ENCODE peak calls at places on chromosomes 5 and 9, in four cellular contexts. V, F, H and D are unnamed samples.

GRCh38 chr5:127878174-127878750 is 175.1 kb downstream of the CCDC192 start:
- DNase-seq in V (peak), F (peak), H (peak), D (peak)

GRCh38 chr9:89374176-89374575 is 55.9 kb downstream of the SECISBP2 start:
- DNase-seq in V (no peak), F (no peak), H (no peak), D (no peak)

GRCh38 chr9:104093162-104093561 is 947 bp upstream of the SMC2 start:
- DNase-seq in V (no peak), F (peak), H (no peak), D (peak)

GRCh38 chr5:80894083-80894482 is 66.1 kb upstream of the RASGRF2 start:
- DNase-seq in V (no peak), F (no peak), H (no peak), D (no peak)

GRCh38 chr5:161513952-161514351 is 32.6 kb downstream of the GABRB2 start:
- DNase-seq in V (no peak), F (no peak), H (no peak), D (no peak)

GRCh38 chr5:158286827-158287226 is 427.9 kb upstream of the CLINT1 start:
- DNase-seq in V (no peak), F (no peak), H (no peak), D (no peak)

GRCh38 chr9:121455527-121456239 is 44.0 kb downstream of the GGTA1 start:
- DNase-seq in V (no peak), F (no peak), H (no peak), D (no peak)

GRCh38 chr9:134841180-134841904 is 39.3 kb upstream of the FCN2 start:
- DNase-seq in V (no peak), F (no peak), H (no peak), D (no peak)

GRCh38 chr9:3736186-3736585 is 210.4 kb upstream of the RFX3 start:
- DNase-seq in V (no peak), F (no peak), H (no peak), D (no peak)

GRCh38 chr5:120655828-120656435 is 191.8 kb downstream of the PRR16 start:
- DNase-seq in V (no peak), F (peak), H (peak), D (no peak)

GRCh38 chr9:85516976-85517637 is 224.6 kb downstream of the AGTPBP1 start:
- DNase-seq in V (peak), F (no peak), H (no peak), D (no peak)

GRCh38 chr9:135498381-135499126 is 1.9 kb upstream of the MRPS2 start:
- DNase-seq in V (no peak), F (no peak), H (no peak), D (peak)

GRCh38 chr5:74289238-74289637 is 351.3 kb downstream of the ENC1 start:
- DNase-seq in V (no peak), F (no peak), H (no peak), D (no peak)

GRCh38 chr5:83919071-83920041 is 198.7 kb upstream of the HAPLN1 start:
- DNase-seq in V (no peak), F (no peak), H (no peak), D (no peak)

GRCh38 chr9:129835860-129836223 is 584 bp downstream of the USP20 start:
- DNase-seq in V (no peak), F (peak), H (no peak), D (peak)

GRCh38 chr5:172283020-172283861 is at the start of gene UBTD2:
- DNase-seq in V (peak), F (peak), H (peak), D (peak)

GRCh38 chr5:107388111-107388861 is 282.5 kb downstream of the EFNA5 start:
- DNase-seq in V (no peak), F (no peak), H (no peak), D (peak)

GRCh38 chr5:80177236-80177635 is 78.6 kb downstream of the SERINC5 start:
- DNase-seq in V (no peak), F (no peak), H (no peak), D (no peak)

GRCh38 chr5:103476776-103477175 is 85.8 kb downstream of the NUDT12 start:
- DNase-seq in V (no peak), F (no peak), H (no peak), D (no peak)

GRCh38 chr5:131563434-131564228 is 71.4 kb downstream of the RAPGEF6 start:
- DNase-seq in V (no peak), F (no peak), H (no peak), D (no peak)

GRCh38 chr9:38017149-38017884 is 51.7 kb downstream of the SHB start:
- DNase-seq in V (peak), F (no peak), H (peak), D (peak)

GRCh38 chr9:33439731-33440130 is 7.7 kb downstream of the AQP3 start:
- DNase-seq in V (peak), F (no peak), H (no peak), D (no peak)

GRCh38 chr9:21031091-21031817 is at the start of gene HACD4:
- DNase-seq in V (peak), F (no peak), H (peak), D (peak)

GRCh38 chr5:53035868-53036381 is 46.8 kb downstream of the ITGA2 start:
- DNase-seq in V (no peak), F (no peak), H (no peak), D (no peak)

GRCh38 chr5:14218897-14219573 is 75.9 kb downstream of the TRIO start:
- DNase-seq in V (no peak), F (no peak), H (no peak), D (no peak)

GRCh38 chr5:108420755-108421154 is 38.9 kb upstream of the FBXL17 start:
- DNase-seq in V (no peak), F (no peak), H (no peak), D (no peak)

GRCh38 chr5:148394587-148395019 is 10.8 kb downstream of the FBXO38 start:
- DNase-seq in V (no peak), F (no peak), H (no peak), D (no peak)

GRCh38 chr5:95808686-95809413 is 13.7 kb downstream of the GLRX start:
- DNase-seq in V (no peak), F (peak), H (no peak), D (no peak)

GRCh38 chr5:127084656-127085055 is 11.4 kb upstream of the C5orf63 start:
- DNase-seq in V (no peak), F (no peak), H (no peak), D (no peak)

GRCh38 chr5:98570010-98570409 is 203.5 kb upstream of the RGMB start:
- DNase-seq in V (no peak), F (no peak), H (no peak), D (no peak)

GRCh38 chr9:124839612-124840299 is 13.5 kb upstream of the WDR38 start:
- DNase-seq in V (no peak), F (no peak), H (peak), D (peak)

GRCh38 chr5:61866930-61867329 is 439.1 kb upstream of the KIF2A start:
- DNase-seq in V (no peak), F (peak), H (no peak), D (no peak)

GRCh38 chr9:105881654-105882349 is 187.5 kb downstream of the TMEM38B start:
- DNase-seq in V (peak), F (peak), H (peak), D (peak)

DNA sequence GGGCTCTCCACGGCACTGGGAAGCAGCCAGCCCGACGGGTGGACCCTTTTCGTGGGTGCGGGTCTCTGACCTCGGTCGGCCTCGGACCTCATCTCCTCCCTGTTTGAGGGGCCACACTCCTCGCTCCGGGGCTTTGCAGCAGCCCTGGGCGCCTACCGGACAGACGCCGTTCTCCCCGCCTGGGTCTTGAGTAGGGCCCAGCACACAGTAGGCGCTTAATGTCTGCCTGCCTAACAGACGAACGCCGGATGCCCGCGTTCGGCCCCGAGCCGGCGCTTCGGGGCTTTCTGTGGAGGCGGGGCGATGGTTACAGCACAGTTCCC is 842 bp upstream of the GTF3C5 start:
- DNase-seq in V (no peak), F (no peak), H (no peak), D (no peak)
- H2AFZ ChIP-seq in V (peak), F (peak), H (no peak), D (peak)

GRCh38 chr9:95780121-95780520 is 95.4 kb upstream of the ERCC6L2 start:
- DNase-seq in V (no peak), F (no peak), H (no peak), D (no peak)
- H2AFZ ChIP-seq in V (no peak), F (no peak), H (no peak), D (no peak)

GRCh38 chr5:56729488-56729887 is 85.9 kb upstream of the MAP3K1 start:
- DNase-seq in V (no peak), F (no peak), H (no peak), D (no peak)

DNA sequence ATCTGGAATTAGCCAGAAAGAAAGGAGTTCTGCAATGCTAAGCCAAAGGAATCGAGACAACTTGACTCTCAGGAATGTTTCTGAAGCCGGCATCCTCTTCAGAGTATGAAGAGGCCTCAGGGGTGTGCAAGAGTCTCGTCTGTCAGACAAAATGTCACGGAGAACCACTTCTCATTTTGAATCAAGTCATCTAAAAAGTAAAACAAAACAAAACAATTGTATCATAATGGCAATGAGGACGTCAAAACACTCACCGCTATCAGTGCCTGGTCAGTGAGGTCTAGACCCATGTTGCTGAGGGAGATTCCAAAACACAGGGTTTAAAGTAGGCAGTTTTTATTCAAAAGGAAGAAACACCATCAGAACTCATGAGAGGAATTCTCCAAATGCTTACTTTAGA is 89.6 kb upstream of the MAP3K1 start:
- DNase-seq in V (no peak), F (no peak), H (no peak), D (no peak)
- H2AFZ ChIP-seq in V (no peak), F (no peak), H (peak), D (peak)

DNA sequence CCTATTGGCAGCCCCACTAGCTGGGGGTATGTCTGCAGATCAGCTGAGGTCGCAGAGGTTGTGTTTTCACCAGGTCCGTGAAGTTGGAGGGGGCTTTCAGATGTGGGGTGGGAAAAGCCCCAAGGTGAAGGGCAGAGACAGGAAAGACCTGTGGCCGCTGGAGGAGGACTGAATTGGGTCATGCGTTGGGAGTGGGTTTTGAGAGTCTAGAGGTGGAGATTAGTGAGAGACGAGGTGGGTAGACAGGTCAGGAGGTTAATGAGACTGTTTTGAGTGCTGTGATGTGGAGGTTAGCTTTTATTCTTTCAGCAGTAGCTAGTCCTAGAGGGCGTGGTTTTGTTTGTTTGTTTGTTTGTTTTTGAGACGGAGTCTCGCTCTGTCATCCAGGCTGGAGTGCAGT is 10.3 kb downstream of the SNX30 start:
- DNase-seq in V (no peak), F (no peak), H (no peak), D (no peak)
- H2AFZ ChIP-seq in V (no peak), F (no peak), H (no peak), D (no peak)

GRCh38 chr5:141851195-141851874 is 26.9 kb downstream of the PCDH1 start:
- DNase-seq in V (no peak), F (no peak), H (no peak), D (no peak)
- H2AFZ ChIP-seq in V (no peak), F (no peak), H (no peak), D (peak)

DNA sequence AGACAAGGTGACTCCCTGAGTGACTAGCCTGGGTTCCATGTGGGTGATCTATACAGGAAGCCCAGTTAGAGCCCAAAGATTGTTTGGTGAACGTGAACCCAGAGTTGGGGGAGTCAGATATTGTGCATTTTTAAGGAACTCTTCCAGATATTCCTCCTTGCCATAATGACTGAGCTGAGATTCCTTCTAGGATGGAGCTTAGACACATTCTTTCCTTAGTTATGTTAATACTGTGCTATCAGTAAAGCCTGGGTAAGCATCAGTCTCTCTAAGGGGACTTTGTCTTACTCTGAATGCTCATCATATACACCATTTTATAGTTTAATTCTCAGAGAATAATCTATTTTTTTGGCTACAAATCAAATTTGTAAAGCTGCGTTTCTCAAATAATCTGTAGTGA is 68.1 kb downstream of the FOXB2 start:
- DNase-seq in V (no peak), F (no peak), H (no peak), D (no peak)
- H2AFZ ChIP-seq in V (no peak), F (no peak), H (no peak), D (no peak)

DNA sequence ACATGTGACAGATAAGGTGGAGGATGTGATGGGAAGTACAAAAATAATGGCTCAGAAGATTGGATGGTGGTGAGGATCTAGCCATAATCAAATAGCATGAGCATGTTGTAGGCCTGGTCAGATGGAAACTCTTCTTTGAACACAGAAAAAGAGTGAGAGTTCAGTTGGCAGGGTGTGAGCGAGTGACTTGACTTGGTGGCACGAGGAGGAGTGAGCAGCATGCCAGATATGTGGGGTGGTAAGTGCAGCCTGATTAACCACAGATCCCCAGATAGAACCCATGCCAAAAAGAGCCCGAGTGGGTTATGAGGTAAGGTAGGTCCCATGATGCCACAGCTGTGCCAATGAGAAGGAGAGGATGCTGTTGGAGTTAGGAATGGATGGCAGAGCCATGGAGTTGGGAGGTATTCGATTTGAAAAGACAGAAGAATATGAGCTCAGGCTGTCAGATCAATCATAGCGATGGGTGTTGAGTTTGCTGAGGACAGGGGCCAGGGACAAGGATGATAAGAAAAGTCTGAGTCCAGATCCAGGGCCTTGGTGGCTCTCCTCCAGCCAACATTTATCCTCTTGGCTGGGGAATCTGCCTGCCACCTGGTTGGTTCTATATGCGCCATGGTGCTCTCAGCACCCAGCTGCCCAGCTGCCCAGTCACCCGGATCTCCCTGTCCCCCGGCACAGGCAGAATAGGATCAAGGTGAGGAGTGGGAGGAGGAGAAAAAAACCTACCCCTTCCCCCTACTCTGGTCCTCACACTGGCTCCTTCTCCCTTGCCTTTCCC is 16.5 kb downstream of the GARNL3 start:
- DNase-seq in V (no peak), F (no peak), H (no peak), D (peak)
- H2AFZ ChIP-seq in V (no peak), F (no peak), H (no peak), D (no peak)

GRCh38 chr9:113614843-113615648 is 151.5 kb downstream of the RGS3 start:
- DNase-seq in V (no peak), F (no peak), H (peak), D (no peak)
- H2AFZ ChIP-seq in V (no peak), F (no peak), H (no peak), D (no peak)

DNA sequence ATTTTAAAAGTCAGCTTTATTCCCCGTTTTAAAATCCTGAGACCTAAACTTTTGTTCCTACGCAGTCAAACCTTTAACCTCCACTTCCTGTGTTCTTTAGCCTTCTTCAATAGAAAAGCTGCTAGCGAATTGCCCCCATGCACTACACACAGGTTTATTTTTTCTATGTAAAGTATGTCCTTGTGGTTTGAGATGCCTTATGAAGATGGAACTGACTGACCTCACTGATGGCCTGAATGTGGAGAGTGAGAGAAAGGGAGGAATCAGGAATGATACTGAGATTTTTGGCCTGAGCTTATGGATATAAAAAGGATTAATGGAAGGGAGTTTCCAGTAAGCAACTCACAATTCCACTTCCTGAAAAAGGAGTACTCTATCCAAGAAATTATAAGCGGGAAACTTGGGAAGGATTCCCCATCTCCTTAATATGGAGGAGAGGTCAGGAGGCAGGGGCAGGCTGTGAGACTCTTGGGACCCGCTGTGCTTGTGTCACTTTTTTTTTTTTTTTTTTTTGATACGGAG is 89.5 kb downstream of the UGCG start:
- DNase-seq in V (no peak), F (no peak), H (no peak), D (no peak)
- H2AFZ ChIP-seq in V (no peak), F (no peak), H (no peak), D (no peak)